ENCODE peak calls at places on chromosomes 7 and 10, in eight cellular contexts. B, X, G, I, R, O, Z and K are unnamed samples.

GRCh38 chr10:49596836-49597235 is 13.3 kb upstream of the SLC18A3 start:
- DNase-seq in I (no peak), X (no peak), B (no peak), O (no peak), G (no peak), Z (no peak), R (no peak), K (no peak)

GRCh38 chr7:32164341-32164996 is 94.3 kb upstream of the PDE1C start:
- DNase-seq in Z (no peak), O (no peak), R (no peak), X (no peak), B (peak; percentile 77), G (peak; percentile 67), I (peak; percentile 70), K (peak; percentile 79)

GRCh38 chr10:105658696-105659095 is 1017.6 kb downstream of the SORCS3 start:
- DNase-seq in Z (no peak), B (no peak), I (no peak), O (no peak), R (no peak), X (no peak), G (peak; percentile 16), K (no peak)

GRCh38 chr10:2791774-2792443 is 275.4 kb upstream of the PFKP start:
- DNase-seq in O (no peak), I (no peak), G (no peak), X (no peak), Z (no peak), R (no peak), B (no peak), K (no peak)

GRCh38 chr7:38796636-38797501 is 112.1 kb downstream of the VPS41 start:
- DNase-seq in O (no peak), I (peak; percentile 86), G (peak; percentile 34), B (peak; percentile 65), Z (peak; percentile 8), X (peak; percentile 3), R (no peak), K (peak; percentile 79)

GRCh38 chr7:112207106-112207592 is 654 bp downstream of the ZNF277 start:
- DNase-seq in O (no peak), Z (no peak), X (no peak), G (no peak), B (no peak), I (no peak), R (no peak), K (no peak)

GRCh38 chr10:29636178-29636577 is 1.4 kb upstream of the SVIL start:
- DNase-seq in R (no peak), B (peak; percentile 83), I (no peak), O (no peak), Z (no peak), X (no peak), G (peak; percentile 91), K (no peak)

GRCh38 chr7:14924398-14924797 is 21.8 kb upstream of the DGKB start:
- DNase-seq in Z (no peak), O (no peak), R (no peak), I (no peak), B (peak; percentile 32), G (peak; percentile 25), X (no peak), K (no peak)

GRCh38 chr7:100516135-100516812 is 22.7 kb upstream of the AGFG2 start:
- DNase-seq in Z (no peak), X (peak; percentile 43), G (peak; percentile 66), B (peak; percentile 97), R (no peak), I (no peak), O (no peak), K (no peak)

GRCh38 chr7:70063796-70064423 is 465.6 kb downstream of the AUTS2 start:
- DNase-seq in Z (no peak), G (no peak), O (no peak), B (no peak), R (no peak), I (no peak), X (no peak), K (no peak)

GRCh38 chr7:102061981-102062390 is 224.7 kb upstream of the SH2B2 start:
- DNase-seq in R (no peak), X (no peak), Z (no peak), I (no peak), B (peak; percentile 70), O (no peak), G (no peak), K (no peak)

GRCh38 chr10:52997007-52997406 is 224.4 kb upstream of the MBL2 start:
- DNase-seq in G (no peak), X (no peak), R (no peak), O (no peak), Z (no peak), I (no peak), B (peak; percentile 0), K (no peak)

GRCh38 chr7:157844611-157845010 is 507.8 kb downstream of the DNAJB6 start:
- DNase-seq in I (no peak), G (no peak), X (no peak), R (no peak), B (no peak), Z (no peak), O (no peak), K (no peak)

GRCh38 chr7:134694299-134694698 is 47.6 kb downstream of the BPGM start:
- DNase-seq in X (no peak), G (no peak), R (no peak), Z (no peak), B (no peak), I (no peak), O (no peak), K (no peak)

GRCh38 chr7:28135296-28135695 is 45.3 kb downstream of the JAZF1 start:
- DNase-seq in Z (no peak), G (no peak), O (no peak), B (peak; percentile 74), I (no peak), R (no peak), X (no peak), K (no peak)